ENCODE peak calls at places on chromosomes 2 and 18, in ten cellular contexts. F, J, M, D, E, U, O, R, B and Q are unnamed samples.

GRCh38 chr2:65957886-65958285 is 477.0 kb upstream of the MEIS1 start:
- DNase-seq in F (no peak), J (no peak), M (no peak), D (no peak), E (no peak), U (no peak), O (no peak), R (no peak), B (no peak), Q (no peak)

GRCh38 chr2:27730980-27731691 is 40.4 kb upstream of the MRPL33 start:
- DNase-seq in F (no peak), J (no peak), M (no peak), D (no peak), E (no peak), U (no peak), O (peak), R (no peak), B (no peak), Q (no peak)

GRCh38 chr2:26591619-26592505 is 49.3 kb downstream of the CIB4 start:
- DNase-seq in F (no peak), J (no peak), M (no peak), D (no peak), E (no peak), U (no peak), O (no peak), R (peak), B (no peak), Q (no peak)

GRCh38 chr2:35582637-35583036 is 772.9 kb upstream of the CRIM1 start:
- DNase-seq in F (no peak), J (no peak), M (no peak), D (no peak), E (no peak), U (no peak), O (no peak), R (no peak), B (no peak), Q (no peak)

GRCh38 chr2:10944799-10945198 is 33.1 kb downstream of the KCNF1 start:
- DNase-seq in F (no peak), J (no peak), M (no peak), D (no peak), E (no peak), U (no peak), O (no peak), R (no peak), B (no peak), Q (no peak)

GRCh38 chr2:28598484-28598883 is 102.6 kb downstream of the PLB1 start:
- DNase-seq in F (no peak), J (no peak), M (no peak), D (no peak), E (no peak), U (no peak), O (no peak), R (no peak), B (no peak), Q (no peak)

GRCh38 chr2:1673160-1673944 is 71.0 kb downstream of the PXDN start:
- DNase-seq in F (no peak), J (no peak), M (no peak), D (no peak), E (no peak), U (no peak), O (no peak), R (no peak), B (no peak), Q (no peak)

GRCh38 chr2:178177066-178177679 is 17.1 kb upstream of the OSBPL6 start:
- DNase-seq in F (no peak), J (peak), M (no peak), D (no peak), E (no peak), U (peak), O (no peak), R (no peak), B (peak), Q (no peak)

GRCh38 chr2:239502430-239503221 is 101.8 kb upstream of the HDAC4 start:
- DNase-seq in F (no peak), J (no peak), M (no peak), D (no peak), E (no peak), U (no peak), O (no peak), R (no peak), B (no peak), Q (no peak)

GRCh38 chr18:24417465-24417864 is 9.0 kb upstream of the IMPACT start:
- DNase-seq in F (no peak), J (no peak), M (no peak), D (no peak), E (no peak), U (no peak), O (no peak), R (no peak), B (no peak), Q (no peak)

GRCh38 chr2:231571810-231572209 is 20.9 kb upstream of the TEX44 start:
- DNase-seq in F (no peak), J (no peak), M (no peak), D (no peak), E (no peak), U (no peak), O (no peak), R (peak), B (no peak), Q (no peak)

GRCh38 chr2:24435391-24436316 is 55.4 kb upstream of the NCOA1 start:
- DNase-seq in F (peak), J (no peak), M (no peak), D (no peak), E (peak), U (peak), O (no peak), R (no peak), B (no peak), Q (no peak)

GRCh38 chr2:112152476-112153178 is 14.4 kb downstream of the FBLN7 start:
- DNase-seq in F (no peak), J (no peak), M (no peak), D (no peak), E (no peak), U (no peak), O (no peak), R (no peak), B (no peak), Q (no peak)

GRCh38 chr18:55419132-55419938 is 168.7 kb downstream of the TCF4 start:
- DNase-seq in F (no peak), J (no peak), M (no peak), D (no peak), E (no peak), U (no peak), O (no peak), R (no peak), B (no peak), Q (no peak)

GRCh38 chr2:219701847-219702634 is 74.6 kb downstream of the SLC4A3 start:
- DNase-seq in F (no peak), J (no peak), M (no peak), D (no peak), E (no peak), U (peak), O (no peak), R (no peak), B (no peak), Q (no peak)

GRCh38 chr2:70515938-70516337 is 37.7 kb downstream of the TGFA start:
- DNase-seq in F (no peak), J (no peak), M (no peak), D (no peak), E (no peak), U (peak), O (no peak), R (no peak), B (no peak), Q (no peak)

GRCh38 chr18:10089881-10090280 is 176.1 kb downstream of the VAPA start:
- DNase-seq in F (no peak), J (no peak), M (no peak), D (no peak), E (no peak), U (no peak), O (no peak), R (no peak), B (no peak), Q (no peak)

GRCh38 chr2:218028189-218028495 is 25.3 kb upstream of the TNS1 start:
- DNase-seq in F (no peak), J (no peak), M (no peak), D (no peak), E (no peak), U (no peak), O (no peak), R (no peak), B (no peak), Q (no peak)

GRCh38 chr2:239378918-239379640 is 21.7 kb downstream of the HDAC4 start:
- DNase-seq in F (no peak), J (no peak), M (no peak), D (no peak), E (no peak), U (no peak), O (no peak), R (no peak), B (no peak), Q (no peak)

GRCh38 chr2:101387151-101387807 is at the start of gene CREG2:
- DNase-seq in F (peak), J (peak), M (no peak), D (no peak), E (peak), U (peak), O (no peak), R (peak), B (no peak), Q (peak)

GRCh38 chr18:45330170-45330594 is 285.1 kb upstream of the SLC14A2 start:
- DNase-seq in F (no peak), J (no peak), M (no peak), D (no peak), E (no peak), U (peak), O (no peak), R (no peak), B (no peak), Q (no peak)

GRCh38 chr2:189142893-189143759 is 36.4 kb downstream of the COL5A2 start:
- DNase-seq in F (peak), J (peak), M (no peak), D (peak), E (peak), U (peak), O (no peak), R (peak), B (no peak), Q (no peak)

GRCh38 chr2:109438773-109439191 is 175.0 kb downstream of the SEPTIN10 start:
- DNase-seq in F (no peak), J (peak), M (no peak), D (no peak), E (no peak), U (peak), O (no peak), R (no peak), B (no peak), Q (no peak)

GRCh38 chr18:70627100-70627802 is 338.4 kb downstream of the SOCS6 start:
- DNase-seq in F (no peak), J (no peak), M (peak), D (no peak), E (no peak), U (no peak), O (no peak), R (no peak), B (no peak), Q (no peak)

GRCh38 chr2:22929998-22930397 is 455.0 kb upstream of the KLHL29 start:
- DNase-seq in F (no peak), J (no peak), M (no peak), D (no peak), E (no peak), U (no peak), O (no peak), R (no peak), B (no peak), Q (no peak)

GRCh38 chr2:242098445-242099128 is 229.1 kb downstream of the RTP5 start:
- DNase-seq in F (no peak), J (peak), M (no peak), D (no peak), E (no peak), U (peak), O (no peak), R (no peak), B (no peak), Q (no peak)

GRCh38 chr2:64222351-64222750 is 78.1 kb upstream of the PELI1 start:
- DNase-seq in F (no peak), J (no peak), M (no peak), D (no peak), E (no peak), U (no peak), O (no peak), R (no peak), B (no peak), Q (no peak)

GRCh38 chr2:135876066-135876711 is at the start of gene MCM6:
- DNase-seq in F (peak), J (peak), M (peak), D (peak), E (peak), U (peak), O (peak), R (peak), B (peak), Q (peak)